ENCODE peak calls at places on chromosomes 4 and X, in eight cellular contexts. L is Peyer's patch, X is uterus, W is GM12892, T is GM12891, K is heart left ventricle, E is lower leg skin, A is sigmoid colon. D is an unnamed sample.

GRCh38 chr4:122450847-122451246 is 5.7 kb downstream of the IL2 start:
- DNase-seq in L (no peak), X (no peak), W (no peak), T (no peak), K (no peak), E (no peak), A (no peak), D (peak; percentile 2)

GRCh38 chr4:16439771-16440170 is 213.5 kb upstream of the TAPT1 start:
- DNase-seq in L (no peak), X (peak; percentile 40), W (no peak), T (no peak), K (no peak), E (no peak), A (peak; percentile 64), D (no peak)

GRCh38 chr4:1250921-1251772 is 2.2 kb upstream of the CTBP1 start:
- DNase-seq in L (peak; percentile 45), X (no peak), W (no peak), T (no peak), K (peak; percentile 52), E (no peak), A (no peak), D (no peak)

GRCh38 chrX:84363674-84364073 is 138.6 kb downstream of the HDX start:
- DNase-seq in L (no peak), X (no peak), W (no peak), T (no peak), K (no peak), E (no peak), A (no peak), D (no peak)

GRCh38 chr4:151921371-151921770 is 160.6 kb upstream of the GATB start:
- DNase-seq in L (no peak), X (no peak), W (no peak), T (no peak), K (no peak), E (no peak), A (no peak), D (no peak)

GRCh38 chr4:31391976-31392375 is 671.8 kb downstream of the PCDH7 start:
- DNase-seq in L (no peak), X (no peak), W (no peak), T (no peak), K (no peak), E (no peak), A (no peak), D (no peak)

GRCh38 chr4:105896461-105896939 is 1.2 kb downstream of the NPNT start:
- DNase-seq in L (peak; percentile 59), X (no peak), W (peak; percentile 13), T (peak; percentile 2), K (no peak), E (no peak), A (no peak), D (no peak)

GRCh38 chr4:48409203-48409602 is 67.9 kb downstream of the SLAIN2 start:
- DNase-seq in L (no peak), X (no peak), W (no peak), T (no peak), K (no peak), E (no peak), A (no peak), D (no peak)

GRCh38 chr4:544386-545105 is 31.5 kb downstream of the TMEM271 start:
- DNase-seq in L (no peak), X (no peak), W (no peak), T (no peak), K (peak; percentile 44), E (no peak), A (no peak), D (no peak)

GRCh38 chr4:106329027-106329618 is 12.8 kb downstream of the AIMP1 start:
- DNase-seq in L (no peak), X (no peak), W (no peak), T (no peak), K (no peak), E (no peak), A (no peak), D (peak; percentile 40)

GRCh38 chr4:54225671-54226398 is 3.3 kb upstream of the PDGFRA start:
- DNase-seq in L (no peak), X (no peak), W (no peak), T (no peak), K (no peak), E (no peak), A (no peak), D (no peak)

DNA sequence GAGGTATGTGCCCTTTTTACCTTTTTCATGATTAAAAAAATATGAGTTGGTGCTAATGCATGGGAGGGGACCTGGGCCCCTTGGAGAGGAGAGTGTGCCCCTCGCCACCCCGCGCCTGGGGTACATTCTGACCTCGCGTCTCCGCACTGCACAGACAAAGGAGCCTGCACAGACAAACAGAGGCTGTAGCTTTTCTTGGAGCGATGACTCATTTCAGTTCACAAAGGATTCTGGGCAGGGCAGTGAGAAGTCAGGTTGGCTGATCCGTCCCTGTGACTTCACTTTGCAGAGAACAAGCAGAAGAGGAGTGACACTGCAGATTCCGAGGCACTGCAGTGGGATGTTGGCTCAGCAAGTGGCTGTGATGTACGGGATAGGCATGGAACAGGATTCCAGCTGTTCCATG is 82.9 kb downstream of the STOX2 start:
- DNase-seq in L (peak; percentile 71), X (peak; percentile 77), W (no peak), T (no peak), K (peak; percentile 67), E (peak; percentile 71), A (peak; percentile 90), D (no peak)
- TF ChIP-seq POLR2A in L (no peak), X (peak; percentile 16), W (no peak), T (no peak), K (no peak), E (no peak), A (no peak), D (no peak)

DNA sequence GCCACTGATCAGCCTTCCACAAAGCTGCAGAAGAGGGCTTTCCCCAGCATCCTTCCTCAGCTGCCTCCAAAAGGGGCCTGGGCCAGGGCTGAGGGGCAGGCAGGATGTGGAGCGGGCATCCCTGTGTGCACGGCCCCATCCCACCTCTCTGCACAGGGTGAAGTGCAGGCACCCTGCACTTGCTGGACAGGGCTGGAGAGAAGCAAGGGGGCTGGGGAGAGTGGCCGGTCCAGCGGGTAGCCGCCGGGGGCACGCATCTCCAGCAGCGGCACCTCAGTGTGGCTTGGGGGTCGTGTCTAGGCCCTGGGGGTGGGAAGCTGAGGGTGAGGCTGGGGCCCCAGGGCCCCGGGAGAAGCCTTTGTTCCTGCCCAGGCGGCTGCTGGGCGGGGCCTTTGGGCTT is 3.0 kb downstream of the AVPR2 start:
- DNase-seq in L (no peak), X (no peak), W (no peak), T (no peak), K (no peak), E (no peak), A (peak; percentile 62), D (no peak)
- TF ChIP-seq POLR2A in L (no peak), X (no peak), W (no peak), T (no peak), K (no peak), E (no peak), A (no peak), D (no peak)

DNA sequence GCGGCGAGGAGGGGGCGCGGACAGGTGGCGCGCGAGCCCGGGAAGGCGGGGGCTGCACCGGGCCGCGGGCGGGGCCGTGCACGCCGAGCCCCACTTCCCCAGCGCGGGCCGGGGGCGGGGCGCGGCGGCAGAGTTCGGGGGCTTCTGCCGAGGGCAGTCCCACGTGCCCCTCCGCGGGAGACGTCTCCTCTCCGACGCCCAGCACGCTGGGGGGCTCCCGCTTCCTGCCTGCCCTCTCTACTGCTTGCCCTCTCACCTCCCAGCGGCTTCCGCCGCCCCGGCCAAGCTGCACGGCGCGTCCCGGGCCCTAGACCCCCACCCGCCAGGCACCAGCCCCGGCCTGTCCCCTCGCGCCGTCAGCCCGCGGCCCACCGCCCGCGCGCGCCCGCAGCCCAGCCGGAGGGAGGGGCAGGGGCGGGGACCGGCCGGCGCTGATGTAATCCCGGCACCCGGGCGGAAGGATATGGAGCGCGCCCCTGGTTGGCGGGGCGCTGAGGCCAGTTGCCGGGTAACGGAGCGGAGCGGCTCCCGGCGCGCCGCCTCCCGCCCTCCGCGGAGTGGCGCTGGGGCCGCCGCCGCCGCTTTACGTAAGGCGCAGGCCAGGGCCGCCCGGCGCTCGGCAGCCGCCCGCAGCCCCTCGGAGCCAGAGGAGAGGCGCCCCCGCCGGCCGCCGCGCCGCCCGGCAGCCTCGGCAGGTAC is at the start of gene KIAA0232:
- DNase-seq in L (peak; percentile 96), X (peak; percentile 90), W (peak; percentile 95), T (peak; percentile 95), K (peak; percentile 97), E (peak; percentile 75), A (peak; percentile 95), D (peak; percentile 97)
- TF ChIP-seq POLR2A in L (peak; percentile 58), X (peak; percentile 95), W (peak; percentile 43), T (no peak), K (no peak), E (peak; percentile 13), A (no peak), D (peak; percentile 52)

DNA sequence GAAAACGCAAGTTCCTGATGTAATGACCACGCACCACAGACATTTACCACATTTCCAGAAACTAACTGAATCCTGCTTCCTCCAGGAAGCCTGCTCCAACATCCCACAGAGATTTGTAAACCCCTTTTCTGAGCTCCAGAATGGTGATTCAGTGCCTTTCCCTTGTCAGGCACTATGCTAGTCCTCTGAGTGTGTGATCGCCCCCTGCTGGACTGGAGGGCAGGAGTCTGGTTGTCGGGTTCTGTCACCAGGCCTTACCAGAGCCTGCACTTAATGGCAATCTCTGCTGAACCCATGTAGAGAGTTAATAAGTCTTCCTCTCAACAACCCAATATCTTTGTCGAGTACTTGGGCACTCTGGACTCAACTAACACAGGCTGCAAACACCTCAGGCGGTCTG is 14.5 kb upstream of the KDM5C start:
- DNase-seq in L (no peak), X (no peak), W (no peak), T (no peak), K (no peak), E (no peak), A (no peak), D (peak; percentile 52)
- TF ChIP-seq POLR2A in L (no peak), X (no peak), W (no peak), T (no peak), K (no peak), E (no peak), A (no peak), D (no peak)